ENCODE peak calls at places on chromosomes 6 and 20, in ten cellular contexts. U is SK-N-SH; O is CD8-positive, alpha-beta T cell; D is HFFc6; A is coronary artery; K is kidney; W is fibroblast of pulmonary artery; J is WTC11; Z is lower leg skin; F is kidney epithelial cell. T is an unnamed sample.

GRCh38 chr20:1720226-1720625 is 62.6 kb upstream of the SIRPG start:
- DNase-seq in K (no peak), J (no peak), U (no peak), W (no peak), A (no peak), O (no peak), Z (no peak), D (no peak), F (no peak), T (peak)

GRCh38 chr6:154500769-154501171 is 9.7 kb downstream of the CNKSR3 start:
- DNase-seq in O (no peak), W (no peak), U (peak), F (no peak), Z (no peak), D (no peak), A (no peak), K (no peak), J (no peak), T (no peak)

GRCh38 chr6:65896140-65896539 is 189.1 kb upstream of the EYS start:
- DNase-seq in D (no peak), O (no peak), U (no peak), K (no peak), Z (no peak), J (no peak), F (no peak), A (no peak), W (no peak), T (no peak)

GRCh38 chr20:64111841-64112641 is 4.7 kb upstream of the NPBWR2 start:
- DNase-seq in F (no peak), K (peak), W (no peak), J (no peak), D (no peak), O (no peak), A (no peak), Z (no peak), U (peak), T (no peak)

GRCh38 chr6:28008053-28008452 is 51.0 kb downstream of the OR2B6 start:
- DNase-seq in Z (no peak), W (no peak), K (no peak), U (no peak), O (no peak), F (no peak), A (no peak), J (no peak), D (no peak), T (no peak)

GRCh38 chr20:34701405-34702085 is 2.6 kb upstream of the TP53INP2 start:
- DNase-seq in Z (no peak), U (no peak), F (no peak), D (no peak), K (no peak), O (no peak), J (no peak), A (no peak), W (no peak), T (no peak)

GRCh38 chr20:34673411-34673810 is 3.5 kb downstream of the PIGU start:
- DNase-seq in Z (no peak), D (no peak), J (no peak), A (no peak), F (no peak), U (no peak), O (no peak), K (no peak), W (no peak), T (no peak)

GRCh38 chr20:39264506-39265172 is 302.5 kb downstream of the DHX35 start:
- DNase-seq in W (peak), F (peak), A (no peak), O (peak), J (peak), U (peak), D (peak), Z (peak), K (peak), T (peak)

GRCh38 chr6:139373154-139373927 is 1.1 kb downstream of the CITED2 start:
- DNase-seq in A (peak), U (peak), K (peak), W (peak), J (peak), Z (peak), F (no peak), O (peak), D (peak), T (peak)

GRCh38 chr20:17498181-17498580 is 33.0 kb downstream of the BFSP1 start:
- DNase-seq in K (no peak), D (peak), O (no peak), Z (no peak), U (no peak), W (no peak), A (peak), J (no peak), F (no peak), T (no peak)

GRCh38 chr20:63688234-63689045 is 8.0 kb upstream of the TNFRSF6B start:
- DNase-seq in W (no peak), U (no peak), O (no peak), F (no peak), D (no peak), A (no peak), Z (no peak), K (peak), J (no peak), T (no peak)

GRCh38 chr20:50368813-50369224 is 141.4 kb upstream of the PTPN1 start:
- DNase-seq in W (peak), O (no peak), U (no peak), A (no peak), D (no peak), Z (no peak), J (no peak), K (no peak), F (no peak), T (no peak)

GRCh38 chr20:5835234-5835845 is 85.1 kb downstream of the SHLD1 start:
- DNase-seq in U (peak), O (no peak), J (no peak), A (no peak), D (peak), Z (no peak), F (no peak), W (peak), K (no peak), T (no peak)

GRCh38 chr6:74585779-74586178 is 620.1 kb downstream of the COL12A1 start:
- DNase-seq in W (no peak), J (no peak), D (peak), O (no peak), A (no peak), U (no peak), K (no peak), Z (no peak), F (no peak), T (no peak)

GRCh38 chr6:22322103-22322882 is 25.5 kb upstream of the PRL start:
- DNase-seq in U (no peak), J (no peak), K (no peak), W (no peak), Z (no peak), O (no peak), F (no peak), A (no peak), D (no peak), T (no peak)

GRCh38 chr6:158978752-158979151 is 21.2 kb downstream of the RSPH3 start:
- DNase-seq in W (peak), A (no peak), O (no peak), K (no peak), F (no peak), D (no peak), Z (no peak), J (no peak), U (no peak), T (no peak)

GRCh38 chr6:35489995-35490791 is 6.7 kb downstream of the TEAD3 start:
- DNase-seq in A (peak), J (peak), O (no peak), Z (no peak), W (peak), F (no peak), U (peak), D (peak), K (peak), T (no peak)

DNA sequence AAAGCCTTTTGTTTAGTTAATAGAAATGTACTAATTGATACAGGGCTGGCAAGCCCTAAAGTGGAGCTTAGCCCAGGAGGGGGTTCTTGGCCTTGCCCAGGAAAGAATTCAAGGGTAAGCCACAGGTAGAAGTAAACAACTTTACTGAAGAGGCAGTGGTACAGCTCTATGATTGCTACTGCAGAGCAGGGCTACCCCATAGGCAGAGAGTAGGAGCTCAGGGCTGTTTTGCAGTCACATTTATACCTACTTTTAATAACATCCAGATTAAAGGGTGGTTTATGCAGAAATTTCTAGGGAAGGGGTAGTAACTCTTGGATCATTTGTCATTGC is 680.4 kb upstream of the GJE1 start:
- DNase-seq in F (no peak), Z (no peak), D (no peak), W (no peak), J (no peak), K (no peak), O (no peak), A (no peak), U (no peak), T (no peak)
- TF ChIP-seq CTCF in F (no peak), Z (no peak), D (no peak), W (no peak), J (no peak), K (no peak), O (no peak), A (no peak), U (no peak), T (no peak)

GRCh38 chr6:82348130-82348529 is 15.5 kb upstream of the TPBG start:
- DNase-seq in J (no peak), W (no peak), O (no peak), F (no peak), A (no peak), K (no peak), U (no peak), Z (no peak), D (no peak), T (no peak)
- TF ChIP-seq CTCF in J (no peak), W (no peak), O (no peak), F (no peak), A (no peak), K (no peak), U (no peak), Z (no peak), D (no peak), T (no peak)

DNA sequence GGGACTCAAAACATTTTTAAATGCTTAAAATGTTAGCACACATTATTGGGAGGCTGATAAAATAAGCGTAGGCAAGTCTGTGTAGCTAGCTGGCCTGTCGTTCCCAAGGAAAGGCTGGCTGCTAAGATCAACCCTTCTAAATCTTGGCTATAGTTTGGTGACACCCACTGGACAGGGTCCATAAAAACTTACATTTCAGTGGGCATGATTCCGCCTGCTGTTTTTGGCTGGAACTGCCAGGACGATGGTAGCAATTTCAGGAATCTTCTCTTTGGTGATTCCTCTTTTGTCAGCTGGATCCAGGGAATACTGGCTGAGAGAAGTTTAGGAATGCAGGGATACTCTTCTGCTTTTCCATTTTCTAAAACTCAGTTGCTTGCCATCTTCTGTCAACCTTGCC is 162.2 kb downstream of the NKAIN2 start:
- DNase-seq in Z (no peak), O (no peak), W (peak), K (no peak), J (peak), A (no peak), D (no peak), U (peak), F (no peak), T (no peak)
- TF ChIP-seq CTCF in Z (no peak), O (no peak), W (peak), K (no peak), J (no peak), A (peak), D (no peak), U (peak), F (peak), T (no peak)

GRCh38 chr6:25619222-25619621 is 32.8 kb upstream of the SCGN start:
- DNase-seq in K (no peak), O (no peak), U (no peak), Z (no peak), F (no peak), W (no peak), A (no peak), J (no peak), D (no peak), T (no peak)

GRCh38 chr6:25612666-25613065 is 39.3 kb upstream of the SCGN start:
- DNase-seq in Z (no peak), K (no peak), D (no peak), F (no peak), U (no peak), J (no peak), O (no peak), A (no peak), W (no peak), T (no peak)

GRCh38 chr6:25613415-25613814 is 38.6 kb upstream of the SCGN start:
- DNase-seq in F (no peak), D (no peak), K (no peak), W (no peak), U (no peak), O (no peak), J (no peak), A (no peak), Z (no peak), T (no peak)

GRCh38 chr6:25617997-25618396 is 34.0 kb upstream of the SCGN start:
- DNase-seq in U (no peak), A (no peak), F (no peak), K (no peak), W (no peak), J (no peak), O (no peak), D (no peak), Z (no peak), T (no peak)

GRCh38 chr6:25614052-25614451 is 38.0 kb upstream of the SCGN start:
- DNase-seq in U (no peak), K (no peak), W (no peak), D (no peak), O (no peak), F (no peak), Z (no peak), J (no peak), A (no peak), T (no peak)
- TF ChIP-seq CTCF in U (no peak), K (no peak), W (no peak), D (no peak), O (no peak), F (no peak), Z (no peak), J (no peak), A (no peak), T (no peak)

GRCh38 chr6:96450760-96451116 is 70.9 kb upstream of the UFL1 start:
- DNase-seq in K (no peak), U (no peak), A (no peak), F (no peak), O (no peak), J (no peak), W (no peak), Z (no peak), D (no peak), T (no peak)
- TF ChIP-seq CTCF in K (no peak), U (no peak), A (no peak), F (no peak), O (no peak), J (no peak), W (no peak), Z (no peak), D (no peak), T (no peak)

GRCh38 chr6:131780600-131780999 is 27.2 kb upstream of the ENPP1 start:
- DNase-seq in O (no peak), A (no peak), J (no peak), D (no peak), Z (no peak), F (no peak), W (no peak), K (no peak), U (no peak), T (no peak)
- TF ChIP-seq CTCF in O (no peak), A (no peak), J (no peak), D (no peak), Z (no peak), F (no peak), W (no peak), K (no peak), U (no peak), T (no peak)